ENCODE peak calls at places on chromosomes 6 and 20, in seven cellular contexts. W, Z, C, K, J, E and H are unnamed samples.

GRCh38 chr6:54987906-54988305 is 141.3 kb downstream of the FAM83B start:
- ATAC-seq in W (no peak), Z (no peak), C (no peak), K (peak; percentile 36), J (no peak), E (no peak), H (no peak)

GRCh38 chr20:420169-420620 is 12.1 kb downstream of the RBCK1 start:
- ATAC-seq in W (peak; percentile 53), Z (no peak), C (no peak), K (no peak), J (no peak), E (no peak), H (no peak)

GRCh38 chr6:108596947-108597346 is 36.2 kb downstream of the FOXO3 start:
- ATAC-seq in W (no peak), Z (no peak), C (no peak), K (peak; percentile 27), J (peak; percentile 39), E (no peak), H (no peak)

GRCh38 chr6:46628976-46629375 is 23.6 kb downstream of the CYP39A1 start:
- ATAC-seq in W (no peak), Z (no peak), C (no peak), K (no peak), J (no peak), E (no peak), H (no peak)

GRCh38 chr6:160395187-160395586 is 47.0 kb downstream of the SLC22A3 start:
- ATAC-seq in W (no peak), Z (peak; percentile 67), C (no peak), K (no peak), J (no peak), E (no peak), H (no peak)

GRCh38 chr20:23568320-23569011 is at the start of gene CST9L:
- ATAC-seq in W (no peak), Z (no peak), C (no peak), K (peak; percentile 31), J (no peak), E (no peak), H (no peak)

GRCh38 chr6:28104392-28105250 is 19.8 kb upstream of the ZSCAN16 start:
- ATAC-seq in W (peak; percentile 100), Z (peak; percentile 100), C (peak; percentile 98), K (peak; percentile 100), J (peak; percentile 100), E (peak; percentile 99), H (peak; percentile 99)

GRCh38 chr20:33373735-33374605 is 27.3 kb downstream of the CDK5RAP1 start:
- ATAC-seq in W (no peak), Z (peak; percentile 91), C (no peak), K (no peak), J (no peak), E (no peak), H (no peak)

GRCh38 chr6:144757730-144758129 is 472.6 kb downstream of the UTRN start:
- ATAC-seq in W (no peak), Z (no peak), C (no peak), K (no peak), J (no peak), E (no peak), H (no peak)

GRCh38 chr6:75201901-75202672 is 3.8 kb downstream of the COL12A1 start:
- ATAC-seq in W (no peak), Z (peak; percentile 43), C (no peak), K (no peak), J (no peak), E (peak; percentile 20), H (peak; percentile 18)